ENCODE peak calls at places on chromosomes 2 and 18, in nine cellular contexts. S is mesenchymal stem cell; C is NCI-H187 treated with DMSO at 0.1 percent for 48 hours; P is AG09309; H is stimulated activated CD8-positive, alpha-beta memory T cell treated with anti-CD3 and anti-CD28 coated beads, Interleukin-2, amount 100 ng/mL, for 48 hours; E is activated effector memory CD4-positive, alpha-beta T cell treated with anti-CD3 and anti-CD28 coated beads, Interleukin-2, amount 50 U/mL, for 16 hours; D is heart right ventricle; R is dorsolateral prefrontal cortex; L is putamen. K is an unnamed sample.

GRCh38 chr2:105765415-105766299 is 20.9 kb downstream of the NCK2 start:
- DNase-seq in E (peak), S (no peak), H (no peak), C (no peak), D (no peak), L (no peak), P (no peak), R (no peak), K (no peak)

GRCh38 chr2:41907716-41908328 is 140.0 kb upstream of the PKDCC start:
- DNase-seq in E (no peak), L (no peak), D (no peak), H (no peak), S (peak), P (no peak), R (no peak), C (no peak), K (no peak)

GRCh38 chr2:223084873-223085272 is 32.9 kb downstream of the KCNE4 start:
- DNase-seq in C (no peak), P (no peak), S (no peak), R (peak), D (peak), L (no peak), H (no peak), E (no peak), K (no peak)

GRCh38 chr2:183927367-183928355 is 670.7 kb upstream of the ZNF804A start:
- DNase-seq in D (no peak), L (no peak), H (no peak), S (peak), E (no peak), P (no peak), R (no peak), C (no peak), K (no peak)

GRCh38 chr2:216911008-216911407 is 51.1 kb upstream of the TNP1 start:
- DNase-seq in E (no peak), S (no peak), C (no peak), P (no peak), R (no peak), H (no peak), D (no peak), L (no peak), K (no peak)

GRCh38 chr2:235433860-235434259 is 60.0 kb upstream of the AGAP1 start:
- DNase-seq in L (peak), D (peak), H (no peak), R (peak), C (no peak), E (no peak), S (no peak), P (no peak), K (no peak)

GRCh38 chr2:33491685-33492084 is 15.2 kb downstream of the RASGRP3 start:
- DNase-seq in D (no peak), S (no peak), P (no peak), H (no peak), L (no peak), E (no peak), C (no peak), R (no peak), K (no peak)

GRCh38 chr2:1625281-1626001 is 118.9 kb downstream of the PXDN start:
- DNase-seq in P (no peak), L (no peak), D (peak), H (no peak), S (peak), E (no peak), C (no peak), R (peak), K (no peak)

GRCh38 chr2:54704688-54705605 is 18.5 kb upstream of the EML6 start:
- DNase-seq in E (no peak), S (peak), C (peak), D (no peak), P (no peak), L (peak), R (no peak), H (no peak), K (no peak)

GRCh38 chr2:186927867-186928191 is 78.9 kb upstream of the ZSWIM2 start:
- DNase-seq in E (no peak), R (no peak), S (no peak), C (no peak), H (no peak), D (no peak), P (no peak), L (no peak), K (no peak)

GRCh38 chr2:216492951-216493685 is 5.5 kb upstream of the RPL37A start:
- DNase-seq in R (peak), H (no peak), L (peak), S (peak), E (no peak), C (no peak), P (peak), D (no peak), K (peak)

GRCh38 chr18:57207124-57207916 is 60.4 kb downstream of the BOD1L2 start:
- DNase-seq in R (no peak), L (no peak), P (no peak), D (no peak), H (no peak), C (no peak), E (no peak), S (no peak), K (no peak)

GRCh38 chr2:129880309-129880708 is 99.2 kb upstream of the RAB6C start:
- DNase-seq in C (no peak), R (no peak), S (no peak), D (no peak), L (no peak), H (no peak), P (no peak), E (peak), K (no peak)

GRCh38 chr2:42492691-42493467 is 903 bp downstream of the KCNG3 start:
- DNase-seq in R (no peak), S (peak), L (no peak), P (no peak), C (no peak), E (peak), H (peak), D (no peak), K (no peak)

GRCh38 chr2:8515390-8515761 is 166.5 kb upstream of the ID2 start:
- DNase-seq in L (peak), R (no peak), E (peak), C (no peak), S (peak), P (no peak), H (peak), D (peak), K (no peak)

GRCh38 chr2:172628085-172628484 is 72.2 kb downstream of the PDK1 start:
- DNase-seq in H (no peak), P (no peak), L (no peak), D (no peak), S (no peak), E (no peak), C (no peak), R (no peak), K (no peak)

GRCh38 chr2:28188436-28188835 is 204.2 kb upstream of the FOSL2 start:
- DNase-seq in E (no peak), R (no peak), S (no peak), H (no peak), D (no peak), P (no peak), C (no peak), L (no peak), K (no peak)

GRCh38 chr18:23068692-23069305 is 66.5 kb upstream of the CABLES1 start:
- DNase-seq in H (no peak), C (no peak), L (no peak), P (no peak), D (no peak), S (no peak), R (no peak), E (no peak), K (no peak)

GRCh38 chr2:177466337-177467195 is 74.0 kb downstream of the AGPS start:
- DNase-seq in L (no peak), S (no peak), D (no peak), P (no peak), R (no peak), C (no peak), H (no peak), E (no peak), K (no peak)

GRCh38 chr2:230537531-230537976 is 121.6 kb downstream of the SP100 start:
- DNase-seq in P (no peak), S (no peak), H (peak), E (no peak), L (no peak), C (no peak), D (no peak), R (no peak), K (no peak)

GRCh38 chr2:109375131-109375561 is 238.6 kb downstream of the SEPTIN10 start:
- DNase-seq in D (no peak), C (no peak), E (peak), H (no peak), P (no peak), L (no peak), R (peak), S (no peak), K (no peak)

GRCh38 chr2:197828464-197829135 is 24.2 kb downstream of the PLCL1 start:
- DNase-seq in D (no peak), L (no peak), E (no peak), P (peak), S (no peak), R (no peak), C (no peak), H (no peak), K (no peak)

GRCh38 chr2:233480490-233481202 is 85.9 kb downstream of the USP40 start:
- DNase-seq in P (no peak), C (no peak), D (no peak), E (no peak), S (no peak), H (no peak), R (no peak), L (no peak), K (no peak)

GRCh38 chr2:37344453-37345361 is at the start of gene QPCT:
- DNase-seq in P (no peak), R (no peak), H (peak), D (peak), L (no peak), S (peak), E (peak), C (no peak), K (no peak)

GRCh38 chr2:39127973-39128372 is 7.1 kb upstream of the SOS1 start:
- DNase-seq in R (no peak), H (no peak), S (no peak), E (peak), D (no peak), L (no peak), C (no peak), P (no peak), K (no peak)

GRCh38 chr2:19764998-19765397 is 136.8 kb downstream of the TTC32 start:
- DNase-seq in S (peak), P (no peak), C (no peak), H (no peak), D (no peak), L (no peak), R (no peak), E (no peak), K (no peak)

GRCh38 chr2:106030287-106031268 is 163.5 kb downstream of the UXS1 start:
- DNase-seq in P (peak), C (no peak), R (peak), S (peak), E (peak), D (peak), H (peak), L (peak), K (peak)

GRCh38 chr18:63320041-63320689 is 596 bp upstream of the BCL2 start:
- DNase-seq in R (peak), C (no peak), H (peak), S (peak), E (peak), P (no peak), L (peak), D (peak), K (no peak)

GRCh38 chr2:19574788-19575260 is 216.4 kb upstream of the OSR1 start:
- DNase-seq in D (peak), E (no peak), S (peak), H (no peak), P (peak), L (no peak), R (no peak), C (no peak), K (no peak)

K was measured in AG04449.